ENCODE peak calls at places on chromosomes 2 and 18, in four cellular contexts. X is GM23338, K is GM13976, V is AG09319. A is an unnamed sample.

GRCh38 chr2:230816735-230817134 is 48.0 kb upstream of the ITM2C start:
- DNase-seq in X (no peak), K (no peak), V (no peak), A (no peak)

GRCh38 chr2:86068098-86069047 is 37.3 kb downstream of the POLR1A start:
- DNase-seq in X (no peak), K (peak), V (no peak), A (peak)

GRCh38 chr18:13386891-13387801 is 168.6 kb downstream of the LDLRAD4 start:
- DNase-seq in X (no peak), K (no peak), V (no peak), A (no peak)

GRCh38 chr2:162230761-162231160 is 12.5 kb downstream of the FAP start:
- DNase-seq in X (no peak), K (no peak), V (no peak), A (no peak)

GRCh38 chr2:173249661-173250641 is 104.7 kb upstream of the CDCA7 start:
- DNase-seq in X (no peak), K (no peak), V (no peak), A (no peak)

GRCh38 chr2:51409920-51410319 is 378.0 kb upstream of the NRXN1 start:
- DNase-seq in X (no peak), K (no peak), V (no peak), A (no peak)

GRCh38 chr2:47534179-47534919 is 131.4 kb downstream of the MSH2 start:
- DNase-seq in X (no peak), K (no peak), V (peak), A (peak)

GRCh38 chr2:138827426-138828054 is 47.4 kb upstream of the NXPH2 start:
- DNase-seq in X (peak), K (peak), V (peak), A (peak)

GRCh38 chr2:207434288-207434687 is 95.5 kb upstream of the CREB1 start:
- DNase-seq in X (no peak), K (no peak), V (no peak), A (no peak)

GRCh38 chr2:41741951-41742563 is 305.8 kb upstream of the PKDCC start:
- DNase-seq in X (no peak), K (no peak), V (no peak), A (no peak)

GRCh38 chr2:119468154-119468955 is 36.7 kb downstream of the TMEM37 start:
- DNase-seq in X (no peak), K (no peak), V (no peak), A (no peak)

GRCh38 chr2:225570000-225570399 is 170.5 kb downstream of the NYAP2 start:
- DNase-seq in X (no peak), K (no peak), V (no peak), A (no peak)

GRCh38 chr18:68098655-68099054 is 582.1 kb upstream of the DSEL start:
- DNase-seq in X (no peak), K (no peak), V (no peak), A (no peak)

GRCh38 chr2:38968021-38968420 is 78.3 kb downstream of the ARHGEF33 start:
- DNase-seq in X (no peak), K (no peak), V (no peak), A (no peak)

GRCh38 chr2:217853301-217853881 is 149.4 kb downstream of the TNS1 start:
- DNase-seq in X (no peak), K (no peak), V (peak), A (no peak)

GRCh38 chr2:1869987-1870386 is 125.7 kb upstream of the PXDN start:
- DNase-seq in X (no peak), K (no peak), V (no peak), A (no peak)

GRCh38 chr18:56672391-56672790 is 21.2 kb downstream of the WDR7 start:
- DNase-seq in X (no peak), K (no peak), V (no peak), A (no peak)

GRCh38 chr2:46771309-46771708 is 144.3 kb downstream of the MCFD2 start:
- DNase-seq in X (no peak), K (no peak), V (no peak), A (no peak)

GRCh38 chr18:76274470-76275289 is 220.4 kb downstream of the ZNF516 start:
- DNase-seq in X (peak), K (no peak), V (no peak), A (peak)

GRCh38 chr2:19059076-19059475 is 299.3 kb downstream of the OSR1 start:
- DNase-seq in X (peak), K (no peak), V (no peak), A (no peak)

GRCh38 chr2:4354678-4355077 is 651.3 kb downstream of the DCDC2C start:
- DNase-seq in X (peak), K (peak), V (no peak), A (peak)

GRCh38 chr2:42091671-42092070 is 43.9 kb downstream of the PKDCC start:
- DNase-seq in X (no peak), K (no peak), V (no peak), A (no peak)

GRCh38 chr2:127593228-127594115 is 52.5 kb upstream of the GPR17 start:
- DNase-seq in X (no peak), K (no peak), V (no peak), A (no peak)

DNA sequence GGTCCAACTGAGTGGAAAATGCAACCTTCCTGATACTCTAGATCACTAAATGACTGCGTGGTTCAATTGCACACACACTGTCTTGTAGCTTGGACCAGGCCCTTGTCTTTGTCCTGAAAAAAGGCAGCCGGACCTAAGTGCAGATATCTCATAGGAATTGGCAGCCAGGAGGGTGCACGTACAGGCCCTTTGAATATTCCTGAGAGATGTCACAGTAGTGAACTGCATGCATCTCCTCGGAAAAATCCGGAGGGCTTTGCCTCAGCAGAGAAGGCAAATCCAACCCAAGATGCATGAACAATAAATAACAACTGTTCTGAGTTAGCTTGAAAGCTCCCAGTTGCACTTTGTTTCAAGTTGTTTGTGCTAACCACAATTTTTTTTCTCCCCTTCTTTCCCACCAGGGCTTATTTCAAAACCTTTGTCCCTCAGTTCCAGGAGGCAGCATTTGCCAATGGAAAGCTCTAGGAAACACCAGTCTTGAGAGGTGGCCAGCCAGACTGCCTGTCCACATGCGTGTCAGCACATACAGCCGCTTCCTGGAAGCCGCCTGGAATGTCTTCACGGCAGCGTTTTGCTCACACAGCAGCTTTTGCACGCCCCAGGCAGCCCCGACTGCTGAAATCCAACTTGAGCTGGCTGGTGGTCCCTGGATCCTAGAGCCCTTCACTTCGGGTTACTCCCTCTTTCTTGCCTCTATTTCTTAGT is 54.5 kb upstream of the FOSL2 start:
- DNase-seq in X (no peak), K (no peak), V (peak), A (no peak)
- TF ChIP-seq CTCF in X (no peak), K (no peak), V (no peak), A (no peak)

DNA sequence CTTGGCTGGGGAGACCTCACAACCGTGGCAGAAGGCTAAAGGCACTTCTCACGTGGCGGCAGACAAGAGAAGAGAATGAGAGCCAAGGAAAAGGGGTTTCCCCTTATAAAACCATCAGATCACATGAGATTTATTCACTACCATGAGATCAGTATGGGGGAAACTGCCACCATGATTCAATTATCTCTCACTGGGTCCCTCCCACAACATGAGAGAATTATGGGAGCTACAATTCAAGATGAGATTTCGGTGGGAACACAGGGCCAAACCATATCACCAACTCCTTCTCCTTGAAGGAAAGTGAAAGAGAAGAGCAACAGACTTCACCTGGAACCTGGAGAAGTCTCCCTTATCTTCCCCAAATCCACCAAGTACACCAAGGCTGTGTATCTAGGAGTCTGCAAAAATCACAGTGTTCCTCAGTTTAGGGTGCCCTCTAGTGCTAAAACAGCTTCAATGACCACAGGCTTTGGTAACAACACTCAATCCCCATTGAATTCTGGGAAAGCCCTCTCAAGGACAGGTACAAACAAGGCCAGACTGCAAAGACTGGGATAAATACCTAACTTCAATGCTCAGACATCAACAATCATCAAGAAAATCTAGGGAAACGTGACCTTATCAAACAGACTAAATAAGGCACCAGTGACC is 148.8 kb upstream of the SRD5A2 start:
- DNase-seq in X (peak), K (peak), V (peak), A (no peak)
- TF ChIP-seq CTCF in X (peak), K (peak), V (peak), A (no peak)

DNA sequence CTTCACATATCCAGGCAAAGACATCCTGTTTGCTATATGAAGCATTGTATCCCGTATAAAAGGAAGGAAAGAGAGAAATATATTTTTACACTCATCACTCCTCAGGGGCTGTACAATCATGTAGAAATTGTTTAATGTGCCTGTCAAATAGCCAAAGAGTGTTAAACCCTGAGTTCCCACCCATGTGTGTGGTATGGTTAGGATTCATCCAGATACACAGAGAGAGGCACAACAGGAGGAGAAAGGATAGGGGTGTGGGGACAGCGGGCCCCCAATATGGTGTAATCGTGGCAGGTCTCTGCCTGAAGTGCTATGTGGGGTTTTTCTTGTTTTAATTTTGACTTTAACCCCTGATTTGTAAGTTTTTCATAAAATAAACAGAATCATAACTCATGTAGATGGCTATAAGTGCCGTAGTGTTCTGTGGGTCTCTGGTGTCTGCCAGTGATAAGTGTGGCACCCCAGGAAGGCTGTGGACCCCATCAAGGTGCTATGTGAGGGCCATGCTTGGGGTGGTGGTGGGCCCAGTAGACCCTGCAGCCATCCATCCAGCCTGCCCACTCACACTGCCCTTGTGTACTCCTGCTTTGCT is 10.2 kb upstream of the IL18R1 start:
- DNase-seq in X (no peak), K (no peak), V (no peak), A (no peak)
- TF ChIP-seq CTCF in X (no peak), K (no peak), V (no peak), A (no peak)

GRCh38 chr18:43800584-43800983 is 523.3 kb upstream of the SYT4 start:
- DNase-seq in X (no peak), K (no peak), V (no peak), A (no peak)

GRCh38 chr18:43805646-43806194 is 528.4 kb upstream of the SYT4 start:
- DNase-seq in X (no peak), K (no peak), V (no peak), A (no peak)
- TF ChIP-seq CTCF in X (no peak), K (no peak), V (no peak), A (no peak)

DNA sequence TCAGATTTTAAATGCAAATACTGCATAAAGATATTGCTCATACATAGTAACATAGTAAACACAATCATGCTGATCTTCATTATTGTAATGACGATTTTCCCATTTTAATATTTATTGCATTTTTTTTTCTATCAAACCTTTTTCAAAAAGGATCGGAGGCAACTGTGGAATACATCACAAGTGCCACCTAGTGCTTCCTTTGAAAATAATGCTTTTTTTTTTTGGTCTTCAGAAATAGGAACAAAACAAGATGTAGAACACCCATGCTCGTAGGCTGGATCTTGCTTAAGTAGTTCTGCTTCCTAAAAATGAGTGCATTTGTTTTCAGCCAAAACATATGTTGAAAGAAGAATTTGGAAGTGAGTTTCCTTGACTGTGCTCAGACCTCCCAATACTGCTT is 35.7 kb upstream of the GPR155 start:
- DNase-seq in X (peak), K (peak), V (no peak), A (no peak)
- TF ChIP-seq CTCF in X (peak), K (no peak), V (peak), A (peak)

DNA sequence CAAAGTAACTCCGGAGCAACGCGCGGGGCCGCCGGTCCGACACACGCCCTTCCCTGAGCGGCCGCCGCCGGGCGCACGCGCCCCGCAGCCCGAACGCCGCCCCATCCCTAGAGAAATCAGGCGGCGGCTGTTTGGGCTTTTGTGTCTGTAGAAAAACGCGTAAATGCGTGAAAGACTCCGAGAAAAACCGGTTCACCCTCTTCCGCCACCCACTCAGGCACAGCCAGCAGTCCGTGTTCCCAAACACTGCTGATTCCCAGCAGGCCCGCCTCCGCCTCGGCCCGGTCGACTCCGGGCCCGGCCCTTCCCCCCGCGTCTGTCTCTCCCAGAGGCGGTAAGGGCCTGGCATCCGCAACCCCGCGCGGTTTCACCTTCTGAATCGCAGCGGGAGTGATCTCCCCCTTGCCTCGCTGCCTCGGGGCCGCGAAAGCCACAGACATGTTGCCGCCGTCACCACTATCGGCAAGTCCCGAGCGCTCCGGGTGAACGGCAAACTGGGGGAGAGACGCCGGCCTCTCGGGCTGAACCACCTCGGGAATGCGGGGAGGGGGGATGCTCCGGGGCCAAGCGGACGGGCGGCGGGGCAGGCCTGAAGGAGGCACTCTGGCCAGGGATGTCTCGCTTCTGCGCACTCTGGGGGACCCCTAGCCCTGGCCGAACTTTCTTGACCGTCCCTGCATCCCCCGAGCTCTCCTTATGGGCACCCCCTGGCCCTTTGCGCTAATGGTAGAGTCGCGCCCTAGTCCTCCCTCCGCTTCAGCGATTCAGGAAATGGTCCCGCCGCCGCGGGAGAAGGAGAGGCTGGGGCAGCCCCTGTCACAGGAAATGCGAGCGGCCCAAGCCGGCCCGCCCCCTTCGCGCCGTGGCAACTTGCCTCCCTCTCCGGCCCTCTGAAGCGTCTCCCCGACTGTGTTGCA is at the start of gene SS18:
- DNase-seq in X (peak), K (peak), V (peak), A (peak)
- TF ChIP-seq CTCF in X (no peak), K (no peak), V (no peak), A (no peak)

DNA sequence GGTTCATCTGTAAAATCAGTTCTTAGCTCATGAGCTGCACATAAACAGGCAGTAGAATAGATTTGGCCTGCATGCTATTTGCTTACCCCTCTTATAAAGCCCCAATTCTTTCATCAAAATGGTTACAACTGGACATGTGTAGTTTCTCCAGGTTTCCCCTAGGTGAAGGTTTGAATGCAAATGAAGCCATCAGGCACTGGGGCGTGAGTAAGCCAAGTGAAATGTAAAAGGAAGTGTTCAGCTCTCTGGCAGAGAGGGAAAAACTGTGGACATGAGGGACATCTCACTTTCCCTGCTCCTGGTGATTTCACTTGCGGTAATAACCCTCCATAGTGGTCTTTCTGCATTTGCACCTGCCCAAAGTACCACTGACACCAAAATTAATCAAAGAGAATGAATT is 1402.3 kb upstream of the LRRTM1 start:
- DNase-seq in X (peak), K (no peak), V (no peak), A (no peak)
- TF ChIP-seq CTCF in X (no peak), K (no peak), V (no peak), A (no peak)

A was measured in activated CD8-positive, alpha-beta T cell treated with anti-CD3 and anti-CD28 coated beads for 36 hours.